ENCODE peak calls at places on chromosomes 7 and 10, in seven cellular contexts. W is choroid plexus epithelial cell, L is cardiac fibroblast, J is progenitor cell of endocrine pancreas, C is fibroblast of lung, I is brain microvascular endothelial cell, D is colonic mucosa. M is an unnamed sample.

GRCh38 chr7:92244803-92245486 is 769 bp downstream of the KRIT1 start:
- DNase-seq in W (peak), L (peak), J (no peak), C (peak), I (no peak), D (no peak), M (no peak)

GRCh38 chr7:55252386-55252785 is 112.8 kb upstream of the LANCL2 start:
- DNase-seq in W (no peak), L (no peak), J (no peak), C (no peak), I (no peak), D (no peak), M (no peak)

GRCh38 chr10:34172936-34173533 is 642.1 kb downstream of the PARD3 start:
- DNase-seq in W (no peak), L (no peak), J (no peak), C (peak), I (no peak), D (no peak), M (no peak)

GRCh38 chr7:44988718-44989117 is 9.9 kb upstream of the MYO1G start:
- DNase-seq in W (no peak), L (no peak), J (no peak), C (no peak), I (no peak), D (no peak), M (no peak)

GRCh38 chr10:48608279-48608681 is 3.4 kb upstream of the ARHGAP22 start:
- DNase-seq in W (peak), L (peak), J (peak), C (peak), I (no peak), D (peak), M (peak)

GRCh38 chr7:137820677-137821420 is 25.9 kb downstream of the DGKI start:
- DNase-seq in W (peak), L (peak), J (no peak), C (peak), I (peak), D (peak), M (peak)

GRCh38 chr7:74082770-74083116 is 861 bp upstream of the LIMK1 start:
- DNase-seq in W (no peak), L (no peak), J (no peak), C (no peak), I (no peak), D (no peak), M (no peak)

GRCh38 chr10:128337860-128338378 is 211.7 kb upstream of the MKI67 start:
- DNase-seq in W (no peak), L (no peak), J (no peak), C (no peak), I (no peak), D (no peak), M (no peak)

GRCh38 chr7:130794619-130794922 is 60.6 kb upstream of the KLF14 start:
- DNase-seq in W (no peak), L (no peak), J (no peak), C (no peak), I (no peak), D (no peak), M (no peak)

GRCh38 chr10:60664859-60665258 is 113.4 kb upstream of the CDK1 start:
- DNase-seq in W (peak), L (no peak), J (no peak), C (peak), I (peak), D (no peak), M (no peak)

GRCh38 chr7:134359787-134360432 is 43.2 kb upstream of the SLC35B4 start:
- DNase-seq in W (no peak), L (no peak), J (no peak), C (no peak), I (no peak), D (no peak), M (no peak)

GRCh38 chr10:22625511-22626288 is 88.7 kb downstream of the PIP4K2A start:
- DNase-seq in W (peak), L (no peak), J (no peak), C (peak), I (peak), D (no peak), M (no peak)

GRCh38 chr10:63631971-63632370 is 110.8 kb downstream of the REEP3 start:
- DNase-seq in W (no peak), L (peak), J (no peak), C (no peak), I (no peak), D (no peak), M (no peak)

GRCh38 chr10:88042162-88043100 is 179.0 kb downstream of the PTEN start:
- DNase-seq in W (peak), L (peak), J (no peak), C (peak), I (peak), D (no peak), M (no peak)

GRCh38 chr10:49429458-49429857 is 33.6 kb upstream of the DRGX start:
- DNase-seq in W (no peak), L (no peak), J (no peak), C (no peak), I (no peak), D (no peak), M (no peak)

GRCh38 chr10:93376372-93377296 is 105.5 kb downstream of the MYOF start:
- DNase-seq in W (peak), L (peak), J (peak), C (peak), I (peak), D (peak), M (no peak)

GRCh38 chr10:16945566-16945965 is 128.3 kb upstream of the RSU1 start:
- DNase-seq in W (no peak), L (no peak), J (no peak), C (no peak), I (no peak), D (no peak), M (no peak)

GRCh38 chr7:155864991-155865690 is 52.9 kb upstream of the SHH start:
- DNase-seq in W (no peak), L (no peak), J (no peak), C (no peak), I (no peak), D (peak), M (no peak)

GRCh38 chr10:93166116-93166515 is 92.4 kb downstream of the CYP26A1 start:
- DNase-seq in W (no peak), L (no peak), J (no peak), C (no peak), I (no peak), D (no peak), M (no peak)

GRCh38 chr10:31401287-31401686 is 82.3 kb downstream of the ZEB1 start:
- DNase-seq in W (no peak), L (no peak), J (no peak), C (no peak), I (no peak), D (no peak), M (no peak)

GRCh38 chr10:71333154-71333887 is 14.3 kb downstream of the SLC29A3 start:
- DNase-seq in W (no peak), L (no peak), J (no peak), C (no peak), I (no peak), D (no peak), M (no peak)

GRCh38 chr7:137151056-137151731 is 192.3 kb downstream of the PTN start:
- DNase-seq in W (peak), L (peak), J (no peak), C (peak), I (peak), D (no peak), M (no peak)

GRCh38 chr7:31368620-31369019 is 28.1 kb upstream of the NEUROD6 start:
- DNase-seq in W (no peak), L (no peak), J (no peak), C (no peak), I (no peak), D (no peak), M (no peak)

GRCh38 chr7:108669958-108670357 is 100.3 kb downstream of the DNAJB9 start:
- DNase-seq in W (no peak), L (no peak), J (no peak), C (no peak), I (no peak), D (no peak), M (no peak)

GRCh38 chr10:13296476-13296875 is 3.4 kb downstream of the PHYH start:
- DNase-seq in W (no peak), L (no peak), J (no peak), C (no peak), I (no peak), D (no peak), M (no peak)

GRCh38 chr10:77940627-77941026 is 14.1 kb upstream of the DLG5 start:
- DNase-seq in W (peak), L (no peak), J (no peak), C (no peak), I (no peak), D (no peak), M (no peak)

GRCh38 chr10:124035306-124035927 is 58.0 kb downstream of the CHST15 start:
- DNase-seq in W (no peak), L (no peak), J (no peak), C (no peak), I (no peak), D (no peak), M (no peak)

GRCh38 chr10:118287076-118287806 is 54.9 kb downstream of the FAM204A start:
- DNase-seq in W (no peak), L (no peak), J (no peak), C (no peak), I (no peak), D (no peak), M (no peak)

GRCh38 chr7:116426428-116427156 is 72.9 kb upstream of the CAV2 start:
- DNase-seq in W (peak), L (peak), J (no peak), C (peak), I (peak), D (peak), M (no peak)

GRCh38 chr7:51356849-51357516 is 40.4 kb upstream of the COBL start:
- DNase-seq in W (no peak), L (no peak), J (no peak), C (no peak), I (no peak), D (no peak), M (no peak)

GRCh38 chr7:116340201-116340847 is 130.0 kb downstream of the TES start:
- DNase-seq in W (peak), L (no peak), J (no peak), C (no peak), I (no peak), D (no peak), M (no peak)

GRCh38 chr10:101663097-101663496 is 31.9 kb downstream of the FBXW4 start:
- DNase-seq in W (no peak), L (no peak), J (no peak), C (no peak), I (no peak), D (no peak), M (no peak)

GRCh38 chr10:22606164-22606614 is 108.2 kb downstream of the PIP4K2A start:
- DNase-seq in W (peak), L (peak), J (no peak), C (no peak), I (peak), D (no peak), M (no peak)

GRCh38 chr7:521221-522070 is 1.8 kb upstream of the PDGFA start:
- DNase-seq in W (no peak), L (peak), J (no peak), C (no peak), I (peak), D (no peak), M (peak)

GRCh38 chr7:81603-82342 is 110.6 kb upstream of the FAM20C start:
- DNase-seq in W (no peak), L (no peak), J (no peak), C (no peak), I (no peak), D (no peak), M (no peak)

GRCh38 chr7:105139381-105139780 is 125.4 kb downstream of the KMT2E start:
- DNase-seq in W (no peak), L (no peak), J (no peak), C (no peak), I (no peak), D (no peak), M (no peak)

GRCh38 chr7:105133986-105134655 is 120.1 kb downstream of the KMT2E start:
- DNase-seq in W (no peak), L (no peak), J (no peak), C (no peak), I (no peak), D (no peak), M (no peak)

GRCh38 chr7:105137898-105138297 is 123.9 kb downstream of the KMT2E start:
- DNase-seq in W (no peak), L (no peak), J (no peak), C (no peak), I (no peak), D (no peak), M (no peak)

GRCh38 chr7:105133358-105133757 is 119.4 kb downstream of the KMT2E start:
- DNase-seq in W (no peak), L (no peak), J (no peak), C (no peak), I (no peak), D (no peak), M (no peak)

GRCh38 chr7:105136221-105136620 is 122.2 kb downstream of the KMT2E start:
- DNase-seq in W (no peak), L (no peak), J (no peak), C (no peak), I (no peak), D (no peak), M (no peak)
- TF ChIP-seq CTCF in W (peak), L (peak), J (no peak), C (peak), I (peak), D (no peak), M (no peak)

GRCh38 chr7:20651960-20652544 is 36.6 kb downstream of the ABCB5 start:
- DNase-seq in W (peak), L (peak), J (no peak), C (peak), I (peak), D (no peak), M (no peak)
- TF ChIP-seq CTCF in W (peak), L (peak), J (peak), C (peak), I (peak), D (no peak), M (peak)

DNA sequence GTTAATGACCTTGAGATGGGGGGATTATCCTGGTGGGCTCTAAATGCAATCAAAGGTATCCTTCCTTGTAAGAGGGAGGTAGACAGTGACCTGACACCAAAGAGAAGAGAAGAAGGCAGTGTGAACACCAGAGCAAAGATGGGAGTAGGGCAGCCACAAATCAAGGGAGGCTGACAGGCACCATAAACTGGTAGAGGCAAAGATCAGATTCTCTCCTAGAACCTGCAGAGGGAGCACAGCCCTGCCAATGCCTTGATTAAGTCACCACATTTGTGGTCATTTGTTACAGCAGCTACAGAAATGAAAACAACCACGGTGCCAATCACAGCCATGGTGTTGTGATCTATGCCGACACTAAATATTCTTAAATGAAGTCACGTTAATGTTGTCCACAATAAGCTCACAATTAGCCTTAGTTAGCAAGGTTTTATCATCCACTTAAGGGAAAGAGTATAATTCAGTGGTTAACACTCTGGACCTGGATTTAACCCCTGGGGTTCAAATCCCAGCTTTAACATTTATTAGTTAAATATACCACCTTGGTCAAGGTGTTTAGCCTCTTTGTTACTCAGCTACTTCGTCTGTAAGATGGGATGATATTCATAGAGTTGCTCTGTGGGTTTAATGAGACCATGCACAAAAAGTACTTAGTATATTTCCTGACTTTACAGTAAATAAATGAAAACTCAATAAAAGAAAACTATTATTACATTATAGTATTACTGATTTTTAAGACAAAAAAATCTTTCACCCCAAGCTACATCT is 70.8 kb downstream of the SGMS1 start:
- DNase-seq in W (peak), L (peak), J (no peak), C (peak), I (peak), D (peak), M (no peak)
- TF ChIP-seq CTCF in W (peak), L (peak), J (no peak), C (peak), I (peak), D (no peak), M (no peak)

DNA sequence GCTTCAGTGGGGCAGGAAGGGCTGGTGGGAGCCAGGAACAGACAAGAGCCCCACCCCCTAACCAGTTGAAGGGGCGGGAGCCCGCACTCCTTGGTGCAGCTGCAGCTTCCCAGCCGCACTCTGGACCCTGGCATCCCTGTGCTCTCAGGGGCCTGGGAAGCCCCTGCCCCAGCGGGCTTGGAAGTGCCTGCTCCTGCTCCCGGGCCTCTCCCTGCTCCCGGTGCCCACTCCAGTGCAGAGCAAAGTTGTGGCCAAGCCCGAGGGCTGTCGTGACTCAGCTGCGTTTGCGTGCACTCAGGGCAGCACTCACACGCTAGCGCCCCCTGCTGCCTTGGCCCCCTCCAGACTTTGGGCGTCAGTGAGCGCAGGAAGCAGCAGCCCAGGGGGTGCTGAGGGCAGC is 883.8 kb downstream of the LRMDA start:
- DNase-seq in W (no peak), L (no peak), J (no peak), C (no peak), I (no peak), D (no peak), M (no peak)
- TF ChIP-seq CTCF in W (no peak), L (no peak), J (no peak), C (no peak), I (no peak), D (no peak), M (no peak)

DNA sequence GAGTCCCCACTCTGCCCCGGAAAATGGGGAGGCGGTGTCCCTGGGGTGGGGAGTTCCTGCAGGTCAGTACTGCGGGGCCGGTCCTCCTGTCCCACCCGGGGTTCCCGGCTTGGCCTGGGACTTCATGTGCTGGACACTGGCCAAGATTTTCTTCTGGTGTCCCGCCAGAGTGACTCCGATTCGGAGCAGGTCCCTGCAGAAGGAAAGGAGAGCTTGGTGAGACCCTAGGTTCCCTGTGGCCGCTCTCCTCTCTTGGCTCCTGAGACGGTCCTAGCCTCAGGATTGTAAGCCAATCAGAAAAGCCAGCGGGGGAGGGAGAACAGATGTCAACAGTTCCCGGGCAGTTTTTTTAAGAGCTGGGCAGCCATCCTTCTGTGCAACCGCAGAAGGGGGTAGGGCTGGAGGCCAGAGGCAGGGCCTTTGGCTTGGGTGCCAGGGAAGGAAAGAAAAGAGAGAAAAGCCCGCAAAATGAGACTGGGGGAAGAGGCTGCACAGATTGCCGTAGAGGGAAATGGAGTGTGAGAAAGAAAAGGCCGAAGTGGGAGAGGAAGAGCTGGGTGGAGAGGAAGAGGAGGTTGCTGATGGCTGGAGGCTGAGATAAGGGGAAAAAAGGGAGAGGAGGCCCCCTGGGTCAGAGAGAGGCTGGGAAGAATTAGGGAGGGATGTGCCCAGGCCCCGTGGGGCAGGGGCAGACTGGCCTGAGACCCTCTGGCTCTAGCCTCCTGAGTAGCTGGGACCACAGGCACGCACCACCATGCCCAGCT is 23.7 kb downstream of the EPHB4 start:
- DNase-seq in W (peak), L (peak), J (peak), C (peak), I (peak), D (peak), M (peak)
- TF ChIP-seq CTCF in W (no peak), L (no peak), J (no peak), C (no peak), I (no peak), D (no peak), M (no peak)

DNA sequence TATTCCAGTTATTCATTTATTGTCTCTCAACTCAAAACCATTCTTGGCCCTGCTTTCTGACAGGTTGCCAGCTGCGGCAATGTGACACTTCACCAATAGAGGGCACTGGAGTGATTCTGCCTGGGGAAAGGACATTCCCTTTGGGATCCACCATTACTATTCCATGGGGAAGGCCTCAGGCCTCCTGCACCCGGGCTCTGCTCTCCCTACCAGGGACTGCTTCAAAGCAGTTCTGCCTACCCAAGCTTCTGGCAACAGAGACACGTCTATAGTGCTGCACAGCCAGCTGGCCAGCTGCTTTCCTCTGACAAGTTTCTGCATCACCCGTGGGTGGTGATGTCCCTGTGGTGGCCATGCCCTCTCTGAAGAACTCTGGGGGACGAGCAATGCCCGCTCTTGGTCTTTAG is 163.9 kb downstream of the ELMO1 start:
- DNase-seq in W (peak), L (peak), J (peak), C (peak), I (peak), D (peak), M (peak)
- TF ChIP-seq CTCF in W (peak), L (peak), J (peak), C (peak), I (peak), D (peak), M (peak)

DNA sequence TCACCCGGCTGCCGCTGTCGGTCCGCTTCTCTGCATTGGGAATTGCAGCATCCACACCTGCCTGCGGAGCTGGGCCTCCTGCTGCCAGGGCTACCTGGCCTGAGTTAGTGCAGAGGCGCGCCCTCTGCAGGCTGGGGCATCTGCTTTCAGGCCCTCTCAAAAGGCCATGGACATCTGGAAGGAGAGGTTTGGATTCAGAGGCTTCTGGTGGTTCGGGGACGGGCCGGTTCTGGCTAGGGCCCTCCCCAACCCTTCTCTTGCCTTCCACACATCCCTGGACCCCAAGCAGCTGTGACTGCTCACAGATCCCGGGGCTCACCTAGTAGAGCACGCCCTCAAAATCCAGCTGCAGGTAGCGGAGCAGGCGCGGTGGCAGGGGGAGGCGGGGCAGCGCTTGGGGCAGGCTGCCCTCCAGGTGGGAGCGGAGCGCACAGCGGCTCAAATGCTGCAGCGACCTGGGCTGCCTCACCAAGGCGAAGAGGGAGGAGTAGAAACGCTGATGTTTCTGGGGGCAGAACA is 8.4 kb upstream of the GBX1 start:
- DNase-seq in W (no peak), L (no peak), J (no peak), C (no peak), I (no peak), D (no peak), M (no peak)
- TF ChIP-seq CTCF in W (no peak), L (no peak), J (no peak), C (no peak), I (no peak), D (no peak), M (no peak)